ENCODE peak calls at places on chromosomes 7 and 10, in six cellular contexts. F, P, E, V, J and Q are unnamed samples. For H3K9me3, the result is how much of the 10 kb centered on the place peaks cover.

GRCh38 chr7:92421676-92422435 is 25.4 kb upstream of the GATAD1 start:
- DNase-seq in F (no peak), P (no peak), E (no peak), V (peak), J (no peak), Q (no peak)

GRCh38 chr7:36283171-36283570 is 106.5 kb upstream of the ANLN start:
- DNase-seq in F (no peak), P (peak), E (no peak), V (no peak), J (no peak), Q (no peak)

GRCh38 chr7:74174606-74175082 is 488 bp downstream of the EIF4H start:
- DNase-seq in F (no peak), P (peak), E (peak), V (peak), J (no peak), Q (peak)

GRCh38 chr7:51240868-51241267 is 75.7 kb downstream of the COBL start:
- DNase-seq in F (peak), P (no peak), E (no peak), V (no peak), J (no peak), Q (no peak)

GRCh38 chr10:80356563-80356999 is at the start of the genes DYDC1 and DYDC2:
- DNase-seq in F (peak), P (no peak), E (peak), V (peak), J (no peak), Q (no peak)

GRCh38 chr10:75683158-75683557 is 251.7 kb downstream of the LRMDA start:
- DNase-seq in F (no peak), P (no peak), E (no peak), V (no peak), J (no peak), Q (no peak)

GRCh38 chr10:60082341-60083038 is 176.1 kb upstream of the CCDC6 start:
- DNase-seq in F (no peak), P (no peak), E (peak), V (no peak), J (no peak), Q (no peak)

GRCh38 chr7:130363156-130363847 is 17.0 kb upstream of the CPA1 start:
- DNase-seq in F (no peak), P (no peak), E (peak), V (no peak), J (peak), Q (peak)

GRCh38 chr10:123294109-123294508 is 139.9 kb downstream of the BUB3 start:
- DNase-seq in F (no peak), P (no peak), E (no peak), V (no peak), J (no peak), Q (no peak)

GRCh38 chr10:30384791-30385201 is 35.7 kb upstream of the MTPAP start:
- DNase-seq in F (no peak), P (peak), E (peak), V (peak), J (peak), Q (peak)

GRCh38 chr7:13044309-13044708 is 356.9 kb downstream of the ARL4A start:
- DNase-seq in F (no peak), P (no peak), E (no peak), V (no peak), J (no peak), Q (no peak)

GRCh38 chr10:130764651-130765050 is 546.9 kb downstream of the TCERG1L start:
- DNase-seq in F (no peak), P (no peak), E (no peak), V (no peak), J (no peak), Q (no peak)

GRCh38 chr10:130762481-130762880 is 549.0 kb downstream of the TCERG1L start:
- DNase-seq in F (no peak), P (no peak), E (no peak), V (no peak), J (no peak), Q (no peak)

GRCh38 chr10:130763071-130763470 is 548.5 kb downstream of the TCERG1L start:
- DNase-seq in F (no peak), P (no peak), E (no peak), V (no peak), J (no peak), Q (peak)

GRCh38 chr10:130761896-130762295 is 549.6 kb downstream of the TCERG1L start:
- DNase-seq in F (no peak), P (no peak), E (no peak), V (no peak), J (no peak), Q (no peak)

DNA sequence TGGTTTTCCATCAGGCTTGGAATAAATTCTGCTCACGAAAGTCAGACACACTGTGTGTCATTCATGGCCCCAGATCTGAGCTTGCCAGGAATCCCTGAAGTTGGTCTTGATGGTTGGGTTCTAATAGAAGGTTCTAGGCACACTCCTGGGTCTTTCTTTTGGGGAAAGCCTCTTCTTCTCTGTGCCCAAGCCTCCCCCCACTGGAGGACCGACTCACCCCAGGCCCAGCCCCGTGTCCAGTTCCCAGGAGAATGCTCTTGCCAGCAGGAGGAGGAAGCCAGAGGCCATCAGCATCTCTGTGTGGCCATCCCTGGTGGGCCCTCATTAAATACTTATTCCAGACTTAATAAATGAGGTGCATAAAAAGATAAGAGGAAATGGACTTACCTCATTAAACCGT is 548.0 kb downstream of the TCERG1L start:
- DNase-seq in F (no peak), P (no peak), E (no peak), V (no peak), J (no peak), Q (no peak)
- H3K9me3 ChIP-seq in F (under half), P (under half), E (under half), V (under half), J (under half), Q (under half)

GRCh38 chr10:71750124-71750841 is 23.0 kb downstream of the VSIR start:
- DNase-seq in F (no peak), P (no peak), E (no peak), V (no peak), J (no peak), Q (no peak)
- H3K4me2 ChIP-seq in F (no peak), P (no peak), E (no peak), V (no peak), J (no peak), Q (no peak)

GRCh38 chr10:77946084-77946483 is 19.5 kb upstream of the DLG5 start:
- DNase-seq in F (no peak), P (no peak), E (peak), V (no peak), J (no peak), Q (no peak)

GRCh38 chr10:77943086-77943901 is 16.7 kb upstream of the DLG5 start:
- DNase-seq in F (peak), P (no peak), E (peak), V (no peak), J (peak), Q (no peak)

GRCh38 chr10:77949167-77949566 is 22.6 kb upstream of the DLG5 start:
- DNase-seq in F (peak), P (no peak), E (peak), V (no peak), J (peak), Q (no peak)
- H3K27ac ChIP-seq in F (peak), P (no peak), E (no peak), V (no peak), J (peak), Q (no peak)

GRCh38 chr10:131096031-131096430 is 215.5 kb downstream of the TCERG1L start:
- DNase-seq in F (no peak), P (no peak), E (no peak), V (no peak), J (no peak), Q (peak)
- H3K9me3 ChIP-seq in F (under half), P (under half), E (under half), V (under half), J (under half), Q (under half)

DNA sequence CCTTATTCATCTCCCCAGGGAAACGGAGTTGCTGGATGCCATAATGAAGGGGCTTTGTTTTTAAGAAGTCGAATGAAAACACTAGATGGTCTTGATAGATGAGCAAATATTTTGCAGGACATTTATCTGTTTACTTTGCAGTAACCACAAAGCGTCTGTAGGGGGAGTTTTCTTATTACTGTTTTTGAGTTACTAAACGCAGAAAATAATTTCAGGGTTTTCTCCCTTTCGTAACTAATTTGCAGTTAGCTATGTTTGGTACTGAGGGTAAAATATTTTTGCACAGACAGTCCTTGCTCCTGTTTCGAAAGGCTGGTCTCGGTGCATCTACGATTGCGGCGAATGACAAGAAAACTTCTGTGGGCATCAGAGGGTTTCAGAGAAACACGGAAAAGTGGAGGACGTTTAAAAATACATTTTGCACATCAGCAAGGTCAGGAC is 505.6 kb upstream of the MKI67 start:
- DNase-seq in F (no peak), P (peak), E (peak), V (peak), J (no peak), Q (no peak)
- H3K4me2 ChIP-seq in F (no peak), P (no peak), E (no peak), V (peak), J (no peak), Q (no peak)

GRCh38 chr10:132539894-132540293 is 2.3 kb downstream of the INPP5A start:
- DNase-seq in F (no peak), P (peak), E (peak), V (no peak), J (no peak), Q (peak)
- H3K27ac ChIP-seq in F (no peak), P (peak), E (peak), V (no peak), J (no peak), Q (peak)